ENCODE peak calls at places on chromosomes 4 and X, in five cellular contexts. C, E, K, O and Q are unnamed samples.

GRCh38 chr4:112173593-112174559 is 28.6 kb downstream of the FAM241A start:
- DNase-seq in C (no peak), E (peak; percentile 9), K (no peak), O (no peak), Q (no peak)

GRCh38 chr4:110630621-110631402 is 7.9 kb upstream of the PITX2 start:
- DNase-seq in C (no peak), E (no peak), K (no peak), O (no peak), Q (no peak)

GRCh38 chrX:107628662-107629532 is 587 bp downstream of the PRPS1 start:
- DNase-seq in C (peak; percentile 46), E (peak; percentile 60), K (peak; percentile 18), O (peak; percentile 13), Q (peak; percentile 53)

GRCh38 chrX:15336023-15336413 is 695 bp upstream of the PIGA start:
- DNase-seq in C (peak; percentile 47), E (peak; percentile 59), K (no peak), O (no peak), Q (peak; percentile 28)

GRCh38 chr4:32172761-32173160 is 1452.6 kb downstream of the PCDH7 start:
- DNase-seq in C (no peak), E (peak; percentile 59), K (no peak), O (no peak), Q (no peak)

GRCh38 chrX:30150196-30150895 is 65.0 kb upstream of the MAGEB2 start:
- DNase-seq in C (no peak), E (peak; percentile 54), K (no peak), O (no peak), Q (no peak)

GRCh38 chr4:5865896-5866599 is 26.8 kb downstream of the CRMP1 start:
- DNase-seq in C (no peak), E (no peak), K (no peak), O (no peak), Q (no peak)

GRCh38 chrX:39577206-39577605 is 520.6 kb downstream of the BCOR start:
- DNase-seq in C (no peak), E (peak; percentile 39), K (no peak), O (no peak), Q (peak; percentile 14)

GRCh38 chrX:155215443-155216178 is 649 bp upstream of the VBP1 start:
- DNase-seq in C (no peak), E (no peak), K (no peak), O (no peak), Q (no peak)
- TF ChIP-seq CTCF in C (no peak), E (no peak), K (no peak), O (no peak), Q (no peak)

DNA sequence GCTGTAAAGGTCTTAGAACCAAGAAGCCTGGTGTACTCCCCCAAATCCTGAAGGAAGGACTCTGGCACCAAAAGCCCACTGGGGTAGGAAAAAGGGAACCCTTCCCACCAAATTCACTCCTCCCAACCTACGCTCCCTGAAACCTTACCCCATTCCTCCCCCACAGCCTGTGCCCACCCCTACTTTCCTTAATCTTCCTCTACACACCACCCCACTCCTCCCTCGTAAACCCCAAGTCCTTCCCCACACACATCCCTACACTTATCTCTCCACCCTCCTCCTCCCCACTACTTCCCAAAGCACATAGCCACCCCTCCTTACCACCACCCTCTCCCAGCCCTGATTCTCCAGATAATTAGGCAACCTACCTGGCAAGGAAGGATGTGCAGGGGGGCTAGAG is 1.7 kb downstream of the ZMYM3 start:
- DNase-seq in C (no peak), E (no peak), K (no peak), O (no peak), Q (no peak)
- H3K4me3 ChIP-seq in C (no peak overlapping the region), E (peak overlapping the region; percentile 99), K (no peak overlapping the region), O (no peak overlapping the region), Q (no peak overlapping the region)

DNA sequence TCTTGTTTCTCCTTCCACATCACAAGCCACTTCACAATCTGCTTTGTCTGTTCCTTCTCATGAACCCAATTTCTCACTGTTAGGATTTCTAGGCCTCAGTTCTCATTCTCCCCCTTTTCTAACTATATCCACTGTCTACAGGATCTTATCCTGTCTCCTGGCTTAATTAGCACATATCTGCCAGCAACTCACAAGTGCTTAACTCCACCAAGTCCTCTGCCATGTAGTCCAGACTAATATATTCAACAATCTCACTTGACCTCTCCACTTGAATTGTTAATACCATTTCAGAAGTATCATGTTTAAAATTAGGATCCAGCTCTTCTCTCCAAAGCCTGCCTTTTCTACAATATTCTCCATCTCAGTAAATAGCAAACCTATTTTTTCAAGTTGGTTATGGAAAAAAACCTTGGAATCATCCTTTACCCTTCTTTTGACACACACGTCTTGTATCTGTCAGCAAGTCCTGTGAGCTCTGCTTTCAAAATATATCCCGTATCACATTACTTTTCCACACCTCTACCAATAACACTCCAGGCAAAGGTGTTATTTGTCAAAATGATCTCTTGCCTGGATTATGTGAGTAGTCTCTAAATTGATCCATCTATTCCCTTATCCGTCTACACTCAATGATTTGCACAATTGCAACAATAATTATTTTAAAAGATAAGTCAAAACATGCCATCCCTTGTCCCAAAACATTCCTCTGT is 127.2 kb upstream of the SLIT2 start:
- DNase-seq in C (no peak), E (no peak), K (no peak), O (no peak), Q (no peak)
- H3K4me1 ChIP-seq in C (no peaks in the 10 kb centered on the region), E (peaks cover 15% of the 10 kb centered on the region), K (no peaks in the 10 kb centered on the region), O (no peaks in the 10 kb centered on the region), Q (no peaks in the 10 kb centered on the region)

DNA sequence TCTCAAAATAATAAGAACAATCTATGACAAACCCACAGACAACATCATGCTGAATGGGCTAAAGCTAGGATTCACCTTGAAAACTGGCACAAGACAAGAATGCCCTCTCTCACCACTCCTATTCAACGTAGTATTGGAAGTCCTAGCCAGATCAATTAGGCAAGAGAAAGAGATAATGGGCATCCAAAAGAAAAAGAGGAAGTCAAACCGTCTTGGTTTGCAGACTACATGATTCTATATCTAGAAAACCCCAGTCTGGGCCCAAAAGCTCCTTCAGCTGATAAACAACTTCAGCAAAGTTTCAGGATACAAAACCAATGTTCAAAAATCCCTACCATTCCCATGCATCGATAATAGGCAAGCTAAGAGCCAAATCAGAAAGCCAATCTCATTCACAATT is 59.0 kb downstream of the CHM start:
- DNase-seq in C (no peak), E (no peak), K (no peak), O (no peak), Q (no peak)
- TF ChIP-seq CTCF in C (no peak), E (no peak), K (no peak), O (no peak), Q (no peak)

GRCh38 chr4:77215107-77215506 is 58.1 kb downstream of the CCNG2 start:
- DNase-seq in C (no peak), E (peak; percentile 7), K (no peak), O (no peak), Q (no peak)
- H3K4me3 ChIP-seq in C (no peak overlapping the region), E (no peak overlapping the region), K (no peak overlapping the region), O (no peak overlapping the region), Q (no peak overlapping the region)